ENCODE peak calls at places on chromosomes 11 and 22, in six cellular contexts. M is kidney, O is Karpas-422, E is upper lobe of left lung, X is RWPE2, R is BE2C. A is an unnamed sample. For H3K4me1, the result is how much of the 10 kb centered on the place peaks cover.

GRCh38 chr11:44993971-44994705 is 43.5 kb upstream of the TP53I11 start:
- DNase-seq in E (no peak), X (no peak), R (no peak), O (no peak), M (no peak), A (no peak)

GRCh38 chr11:4636962-4637661 is at the start of gene OR51D1:
- DNase-seq in O (peak), M (peak), E (peak), X (no peak), R (peak), A (no peak)

GRCh38 chr11:38266691-38267090 is 1668.7 kb upstream of the RAG2 start:
- DNase-seq in R (no peak), O (no peak), E (no peak), X (no peak), M (no peak), A (no peak)

GRCh38 chr11:62664405-62665074 is 470 bp downstream of the C11orf98 start:
- DNase-seq in R (peak), O (peak), X (peak), E (peak), M (peak), A (no peak)

GRCh38 chr11:110131386-110132123 is 38.4 kb downstream of the ZC3H12C start:
- DNase-seq in X (no peak), R (peak), E (no peak), O (no peak), M (no peak), A (no peak)

GRCh38 chr11:116687458-116688201 is 85.2 kb downstream of the BUD13 start:
- DNase-seq in R (no peak), E (no peak), O (no peak), M (no peak), X (no peak), A (no peak)

GRCh38 chr11:44658451-44658850 is 68.3 kb upstream of the TSPAN18 start:
- DNase-seq in E (no peak), R (peak), X (no peak), O (no peak), M (no peak), A (no peak)

GRCh38 chr11:75795276-75796090 is 19.5 kb upstream of the UVRAG start:
- DNase-seq in M (peak), R (no peak), O (no peak), E (no peak), X (no peak), A (no peak)

GRCh38 chr11:61787928-61788491 is 4.4 kb downstream of the TMEM258 start:
- DNase-seq in M (peak), O (peak), R (peak), E (no peak), X (no peak), A (no peak)

GRCh38 chr22:40694409-40694808 is 15.1 kb downstream of the MCHR1 start:
- DNase-seq in E (no peak), O (peak), M (no peak), X (no peak), R (no peak), A (no peak)

GRCh38 chr11:69450857-69451220 is 30.6 kb upstream of the LINC01488 start:
- DNase-seq in O (no peak), X (no peak), E (no peak), M (peak), R (no peak), A (no peak)

GRCh38 chr11:6911946-6912345 is 8.9 kb upstream of the OR2D3 start:
- DNase-seq in O (no peak), E (no peak), X (no peak), R (no peak), M (no peak), A (no peak)

GRCh38 chr22:23820748-23821211 is 18.0 kb downstream of the DERL3 start:
- DNase-seq in R (no peak), M (peak), E (no peak), O (no peak), X (no peak), A (no peak)

GRCh38 chr22:39984006-39984405 is 10.7 kb upstream of the FAM83F start:
- DNase-seq in R (no peak), O (no peak), M (no peak), E (no peak), X (no peak), A (no peak)

GRCh38 chr22:48556751-48557150 is 1270.9 kb downstream of the BRD1 start:
- DNase-seq in X (no peak), O (no peak), M (no peak), R (no peak), E (no peak), A (no peak)

GRCh38 chr11:91243065-91243464 is 981.6 kb upstream of the FAT3 start:
- DNase-seq in X (no peak), R (no peak), O (no peak), M (no peak), E (no peak), A (no peak)

GRCh38 chr11:30254307-30255298 is 23.8 kb downstream of the FSHB start:
- DNase-seq in R (no peak), M (no peak), X (no peak), E (no peak), O (no peak), A (no peak)

GRCh38 chr22:42364641-42365336 is 67.4 kb downstream of the NFAM1 start:
- DNase-seq in M (no peak), X (no peak), R (no peak), E (no peak), O (no peak), A (no peak)
- H3K4me3 ChIP-seq in M (no peak), X (no peak), R (peak), E (no peak), O (no peak), A (peak)

GRCh38 chr22:29539105-29539504 is 14.5 kb downstream of the THOC5 start:
- DNase-seq in O (no peak), M (no peak), X (no peak), E (no peak), R (no peak), A (no peak)

GRCh38 chr22:29536411-29536810 is 17.1 kb downstream of the THOC5 start:
- DNase-seq in M (no peak), E (no peak), R (no peak), O (no peak), X (no peak), A (no peak)

DNA sequence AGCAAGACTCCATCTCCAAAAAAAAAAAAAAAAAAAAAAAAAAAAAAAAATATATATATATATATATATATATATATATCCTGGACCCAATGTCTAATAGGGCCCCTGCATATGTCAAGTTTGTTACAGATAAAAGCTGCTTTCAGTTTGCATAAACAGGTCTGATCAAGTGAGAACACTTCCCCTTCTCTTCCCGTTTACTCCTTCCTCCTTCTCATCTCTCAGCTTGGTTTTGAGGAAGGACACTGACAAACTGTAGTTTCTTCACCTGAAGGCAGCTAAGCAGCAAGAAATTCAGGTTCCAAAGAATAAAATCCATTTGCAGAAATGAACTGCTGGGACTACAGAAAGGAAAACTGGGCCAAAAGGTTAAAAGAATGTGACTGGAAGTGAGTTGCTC is 11.7 kb downstream of the THOC5 start:
- DNase-seq in M (no peak), E (no peak), O (no peak), R (no peak), X (no peak), A (no peak)
- H3K4me1 ChIP-seq in M (under half), E (under half), O (under half), R (under half), X (under half), A (under half)

DNA sequence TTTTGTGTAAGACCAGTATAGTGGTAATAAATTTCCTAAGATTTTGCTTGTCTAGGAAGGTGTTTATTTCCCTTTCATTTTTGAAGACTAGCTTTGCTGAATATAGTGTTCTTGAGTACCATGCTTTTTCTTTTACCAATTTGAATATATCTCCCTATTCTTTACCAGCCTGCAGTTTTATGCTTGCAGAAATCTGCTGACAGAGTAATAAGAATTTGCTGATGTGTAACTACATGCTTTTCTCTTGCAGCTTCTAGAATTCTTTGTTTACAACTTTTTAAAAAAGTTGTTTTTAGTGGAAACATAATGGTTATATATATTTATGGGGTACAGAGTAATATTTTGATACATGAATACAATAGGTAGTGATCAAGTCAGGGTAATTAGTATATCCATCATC is 324.8 kb upstream of the FOLH1 start:
- DNase-seq in X (no peak), O (no peak), M (no peak), R (no peak), E (no peak), A (no peak)
- H3K4me3 ChIP-seq in X (no peak), O (no peak), M (no peak), R (no peak), E (no peak), A (no peak)

GRCh38 chr11:94402355-94402754 is 1.1 kb upstream of the GPR83 start:
- DNase-seq in E (no peak), M (no peak), X (no peak), R (no peak), O (no peak), A (no peak)

GRCh38 chr11:94400839-94401772 is at the start of gene GPR83:
- DNase-seq in E (no peak), M (peak), R (peak), X (no peak), O (no peak), A (no peak)

GRCh38 chr11:94401773-94402265 is 600 bp upstream of the GPR83 start:
- DNase-seq in O (no peak), R (no peak), X (no peak), E (no peak), M (no peak), A (no peak)

GRCh38 chr11:94398101-94398500 is 3.1 kb downstream of the GPR83 start:
- DNase-seq in M (no peak), O (no peak), X (no peak), E (no peak), R (no peak), A (no peak)

DNA sequence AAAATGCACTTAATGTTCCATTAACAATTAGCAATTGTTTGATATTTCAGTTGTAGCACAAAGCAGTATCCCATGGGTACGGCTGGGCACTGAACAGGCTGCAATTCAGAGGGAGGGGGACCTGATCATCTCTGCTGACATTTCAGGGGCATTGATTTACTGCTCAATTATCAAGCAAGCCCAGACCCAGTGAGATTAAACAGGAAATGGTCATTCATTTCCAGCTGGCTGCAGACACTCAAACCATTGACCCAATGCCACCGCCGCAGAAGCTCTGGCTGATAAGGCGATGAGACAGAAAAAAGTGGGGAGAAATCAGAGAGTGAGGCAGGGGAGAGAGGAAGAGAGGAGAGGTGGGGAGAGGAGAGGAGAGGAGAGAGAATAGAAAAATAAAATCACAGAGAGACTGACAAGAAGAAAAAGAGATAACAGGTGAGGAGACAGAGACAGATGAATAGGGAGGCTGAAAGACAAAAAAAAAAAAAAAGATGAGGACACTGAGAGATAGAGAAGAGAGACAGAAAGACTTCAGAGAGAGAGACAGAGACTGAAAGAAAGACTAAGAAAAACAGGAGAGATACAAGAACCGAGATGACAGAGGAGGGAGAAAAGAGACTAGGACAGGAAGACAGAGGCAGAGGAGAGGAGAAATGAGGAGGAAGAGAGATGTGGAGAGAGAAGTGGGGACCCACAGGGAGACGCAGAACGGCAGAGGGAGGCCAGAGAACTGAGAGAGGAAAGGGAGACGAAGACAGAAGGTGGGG is 962 bp downstream of the GPR83 start:
- DNase-seq in X (no peak), R (no peak), E (no peak), M (no peak), O (no peak), A (no peak)
- H3K4me1 ChIP-seq in X (under half), R (under half), E (under half), M (under half), O (under half), A (under half)

DNA sequence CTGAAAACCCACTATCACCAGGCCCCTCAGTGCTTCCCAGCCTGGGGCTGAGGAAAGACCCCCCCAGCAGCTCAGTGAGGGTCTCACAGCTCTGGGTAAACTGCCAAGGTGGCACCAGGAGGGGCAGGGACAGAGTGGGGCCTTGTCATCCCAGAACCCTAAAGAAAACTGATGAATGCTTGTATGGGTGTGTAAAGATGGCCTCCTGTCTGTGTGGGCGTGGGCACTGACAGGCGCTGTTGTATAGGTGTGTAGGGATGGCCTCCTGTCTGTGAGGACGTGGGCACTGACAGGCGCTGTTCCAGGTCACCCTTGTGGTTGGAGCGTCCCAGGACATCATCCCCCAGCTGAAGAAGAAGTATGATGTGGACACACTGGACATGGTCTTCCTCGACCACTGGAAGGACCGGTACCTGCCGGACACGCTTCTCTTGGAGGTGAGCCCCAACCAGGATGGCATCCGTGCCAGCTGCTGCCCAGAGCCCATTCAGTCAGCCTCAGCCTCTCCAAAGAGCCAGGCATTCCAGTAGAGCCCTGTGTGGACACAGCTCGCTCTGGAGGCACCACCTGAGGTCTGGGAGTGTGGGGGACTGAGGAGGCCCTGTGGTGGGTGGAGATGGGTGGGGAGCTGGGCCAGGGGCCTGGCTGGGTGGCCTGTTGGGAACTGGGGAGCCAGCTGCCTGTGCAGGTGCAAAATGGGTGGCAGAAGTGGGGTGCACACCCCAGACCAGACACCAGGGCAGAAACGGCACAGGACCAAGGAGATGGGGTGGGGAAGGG is 22.4 kb upstream of the TXNRD2 start:
- DNase-seq in O (no peak), E (no peak), M (peak), X (no peak), R (no peak), A (no peak)
- H3K4me3 ChIP-seq in O (no peak), E (peak), M (no peak), X (no peak), R (no peak), A (peak)

GRCh38 chr22:20536590-20537324 is 29.3 kb downstream of the MED15 start:
- DNase-seq in E (no peak), O (no peak), X (no peak), M (no peak), R (peak), A (no peak)
- H3K4me1 ChIP-seq in E (under half), O (under half), X (under half), M (under half), R (under half), A (under half)

GRCh38 chr11:103903621-103904323 is 132.7 kb upstream of the DDI1 start:
- DNase-seq in M (no peak), R (no peak), E (no peak), X (no peak), O (peak), A (no peak)

GRCh38 chr11:103907548-103908455 is 128.6 kb upstream of the DDI1 start:
- DNase-seq in O (peak), M (no peak), E (no peak), R (no peak), X (no peak), A (no peak)

GRCh38 chr11:103904324-103904667 is 132.1 kb upstream of the DDI1 start:
- DNase-seq in R (no peak), O (peak), X (no peak), E (no peak), M (no peak), A (no peak)

GRCh38 chr11:103907136-103907535 is 129.3 kb upstream of the DDI1 start:
- DNase-seq in R (no peak), E (no peak), M (no peak), X (no peak), O (no peak), A (no peak)

DNA sequence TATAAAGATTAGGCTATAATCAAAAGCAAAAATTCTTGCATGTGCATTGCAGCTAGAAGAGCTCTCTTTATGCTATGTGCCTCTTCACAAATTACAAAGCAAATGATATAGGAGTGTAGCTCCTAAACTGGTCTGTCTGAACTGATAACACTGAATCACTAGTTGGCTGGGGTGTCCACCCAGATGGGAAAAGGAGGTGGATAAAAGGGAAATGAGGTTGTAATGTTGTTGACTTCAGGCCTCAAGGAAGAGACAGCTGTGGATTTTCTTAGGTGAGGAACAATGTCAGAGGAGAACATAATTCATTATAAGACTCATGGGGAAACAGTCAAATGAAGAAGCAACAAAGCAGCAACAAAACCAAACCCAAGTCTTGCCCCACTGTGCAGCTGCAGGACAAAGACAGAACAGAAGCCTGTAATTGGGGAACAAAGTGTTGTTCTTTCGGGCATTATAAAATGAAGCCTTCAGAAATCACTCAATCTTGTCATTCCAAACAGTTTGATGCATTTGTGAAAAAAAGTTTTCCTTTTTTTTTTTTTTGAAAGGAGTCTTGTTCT is 130.1 kb upstream of the DDI1 start:
- DNase-seq in O (peak), M (no peak), X (no peak), R (no peak), E (no peak), A (no peak)
- H3K4me3 ChIP-seq in O (peak), M (no peak), X (no peak), R (no peak), E (no peak), A (no peak)

A was measured in esophagus squamous epithelium.